ENCODE peak calls at places on chromosomes 6 and 20, in four cellular contexts. Q is GM23248, Y is NCI-H1436, B is Calu3. A is an unnamed sample.

GRCh38 chr6:3489961-3490621 is 33.2 kb upstream of the SLC22A23 start:
- DNase-seq in B (no peak), Q (peak), Y (no peak), A (no peak)

GRCh38 chr6:43772571-43773049 is 2.6 kb downstream of the VEGFA start:
- DNase-seq in B (peak), Y (no peak), Q (peak), A (peak)

GRCh38 chr6:93344436-93344835 is 74.9 kb downstream of the EPHA7 start:
- DNase-seq in B (no peak), Q (no peak), Y (no peak), A (no peak)

GRCh38 chr20:50048420-50049166 is 64.4 kb downstream of the UBE2V1 start:
- DNase-seq in Y (no peak), B (no peak), Q (peak), A (no peak)

GRCh38 chr6:154343473-154344308 is 12.9 kb downstream of the IPCEF1 start:
- DNase-seq in B (peak), Q (peak), Y (peak), A (peak)

GRCh38 chr6:22333802-22334201 is 37.0 kb upstream of the PRL start:
- DNase-seq in B (no peak), Y (no peak), Q (peak), A (no peak)

GRCh38 chr6:24879351-24879750 is 56.4 kb downstream of the RIPOR2 start:
- DNase-seq in Q (peak), B (no peak), Y (no peak), A (no peak)

GRCh38 chr6:34912715-34913464 is 23.8 kb downstream of the ANKS1A start:
- DNase-seq in Y (no peak), B (peak), Q (peak), A (no peak)

GRCh38 chr20:33518071-33518470 is 28.2 kb downstream of the CBFA2T2 start:
- DNase-seq in Q (peak), Y (no peak), B (peak), A (no peak)

GRCh38 chr6:22043284-22043962 is 253.4 kb downstream of the PRL start:
- DNase-seq in B (no peak), Y (no peak), Q (peak), A (no peak)

GRCh38 chr6:6927437-6928361 is 180.1 kb upstream of the RREB1 start:
- DNase-seq in B (no peak), Y (no peak), Q (peak), A (peak)

GRCh38 chr20:610130-611046 is at the start of gene TCF15:
- DNase-seq in Y (no peak), Q (peak), B (no peak), A (no peak)

GRCh38 chr6:27280064-27280539 is 32.0 kb downstream of the POM121L2 start:
- DNase-seq in Q (peak), Y (no peak), B (peak), A (peak)

GRCh38 chr20:38859070-38859690 is 53.7 kb downstream of the PPP1R16B start:
- DNase-seq in Q (no peak), B (no peak), Y (no peak), A (no peak)

GRCh38 chr20:15199698-15200097 is 862.3 kb upstream of the FLRT3 start:
- DNase-seq in Y (no peak), B (no peak), Q (no peak), A (no peak)

GRCh38 chr6:167113935-167114910 is 8.7 kb upstream of the CCR6 start:
- DNase-seq in Q (no peak), Y (no peak), B (no peak), A (no peak)

GRCh38 chr6:47631248-47632196 is 66.9 kb upstream of the ADGRF4 start:
- DNase-seq in Y (peak), B (no peak), Q (peak), A (no peak)

GRCh38 chr6:111657146-111657545 is 51.5 kb upstream of the TRAF3IP2 start:
- DNase-seq in B (no peak), Q (peak), Y (no peak), A (no peak)

A was measured in Caco-2.